ENCODE peak calls at places on chromosome 10, in nine cellular contexts. X is cardiac muscle cell, N is SK-N-SH, J is sigmoid colon, P is brain microvascular endothelial cell, H is AG04450, U is H9, D is colonic mucosa, O is esophagus squamous epithelium. W is an unnamed sample.

GRCh38 chr10:5971886-5972285 is 5.5 kb downstream of the IL15RA start:
- DNase-seq in X (no peak), N (no peak), J (peak), P (no peak), H (no peak), U (no peak), D (peak), O (no peak), W (no peak)

GRCh38 chr10:101848894-101849351 is 5.3 kb upstream of the KCNIP2 start:
- DNase-seq in X (no peak), N (no peak), J (no peak), P (no peak), H (no peak), U (peak), D (no peak), O (no peak), W (no peak)

GRCh38 chr10:24277771-24278518 is 69.0 kb downstream of the KIAA1217 start:
- DNase-seq in X (no peak), N (no peak), J (no peak), P (no peak), H (no peak), U (no peak), D (no peak), O (no peak), W (no peak)

GRCh38 chr10:1625079-1625478 is 112.2 kb downstream of the ADARB2 start:
- DNase-seq in X (no peak), N (no peak), J (peak), P (no peak), H (no peak), U (no peak), D (no peak), O (no peak), W (no peak)

GRCh38 chr10:103716206-103717160 is 138.9 kb downstream of the SH3PXD2A start:
- DNase-seq in X (no peak), N (no peak), J (no peak), P (no peak), H (no peak), U (no peak), D (peak), O (no peak), W (peak)

GRCh38 chr10:51620131-51620530 is 79.3 kb downstream of the CSTF2T start:
- DNase-seq in X (no peak), N (no peak), J (no peak), P (no peak), H (no peak), U (no peak), D (no peak), O (no peak), W (no peak)

GRCh38 chr10:131700506-131700905 is 200.3 kb upstream of the PPP2R2D start:
- DNase-seq in X (no peak), N (no peak), J (no peak), P (no peak), H (no peak), U (no peak), D (no peak), O (no peak), W (no peak)

GRCh38 chr10:87596351-87596750 is 63.3 kb upstream of the PAPSS2 start:
- DNase-seq in X (no peak), N (no peak), J (no peak), P (no peak), H (no peak), U (no peak), D (no peak), O (no peak), W (no peak)

GRCh38 chr10:46234431-46235060 is 52.3 kb upstream of the ANTXRL start:
- DNase-seq in X (no peak), N (no peak), J (peak), P (no peak), H (no peak), U (peak), D (no peak), O (no peak), W (no peak)

GRCh38 chr10:6187278-6187677 is 15.5 kb upstream of the PFKFB3 start:
- DNase-seq in X (no peak), N (no peak), J (no peak), P (no peak), H (no peak), U (no peak), D (no peak), O (no peak), W (no peak)

GRCh38 chr10:122140941-122141623 is 130.0 kb upstream of the BTBD16 start:
- DNase-seq in X (no peak), N (no peak), J (peak), P (peak), H (peak), U (no peak), D (peak), O (no peak), W (peak)

GRCh38 chr10:98848361-98848760 is 387.3 kb downstream of the HPSE2 start:
- DNase-seq in X (no peak), N (no peak), J (no peak), P (no peak), H (no peak), U (no peak), D (no peak), O (no peak), W (no peak)

GRCh38 chr10:99560277-99561126 is 27.8 kb downstream of the NKX2-3 start:
- DNase-seq in X (peak), N (peak), J (peak), P (peak), H (no peak), U (peak), D (peak), O (no peak), W (peak)

GRCh38 chr10:116829711-116830110 is 19.6 kb upstream of the ENO4 start:
- DNase-seq in X (no peak), N (no peak), J (no peak), P (no peak), H (no peak), U (no peak), D (no peak), O (no peak), W (no peak)

GRCh38 chr10:112722758-112723157 is 227.3 kb upstream of the TCF7L2 start:
- DNase-seq in X (no peak), N (no peak), J (no peak), P (no peak), H (no peak), U (no peak), D (no peak), O (no peak), W (no peak)

GRCh38 chr10:63634488-63635090 is 113.4 kb downstream of the REEP3 start:
- DNase-seq in X (no peak), N (no peak), J (no peak), P (no peak), H (no peak), U (no peak), D (no peak), O (no peak), W (no peak)

GRCh38 chr10:79502561-79503309 is 9.6 kb upstream of the EIF5AL1 start:
- DNase-seq in X (peak), N (peak), J (no peak), P (no peak), H (no peak), U (peak), D (no peak), O (no peak), W (no peak)

GRCh38 chr10:132690821-132691610 is 94.9 kb downstream of the NKX6-2 start:
- DNase-seq in X (no peak), N (no peak), J (peak), P (no peak), H (no peak), U (peak), D (no peak), O (no peak), W (no peak)

GRCh38 chr10:11849908-11850307 is 26.8 kb downstream of the PROSER2 start:
- DNase-seq in X (no peak), N (no peak), J (no peak), P (no peak), H (no peak), U (no peak), D (no peak), O (no peak), W (no peak)

GRCh38 chr10:5464521-5464920 is 34.8 kb downstream of the CALML5 start:
- DNase-seq in X (no peak), N (no peak), J (no peak), P (no peak), H (no peak), U (no peak), D (peak), O (no peak), W (no peak)

GRCh38 chr10:62805139-62806092 is 896 bp downstream of the ADO start:
- DNase-seq in X (peak), N (peak), J (peak), P (peak), H (no peak), U (peak), D (peak), O (no peak), W (peak)

GRCh38 chr10:126017961-126018560 is 121.7 kb downstream of the FANK1 start:
- DNase-seq in X (no peak), N (no peak), J (no peak), P (peak), H (peak), U (no peak), D (no peak), O (no peak), W (no peak)

GRCh38 chr10:51747211-51747610 is 47.8 kb upstream of the CSTF2T start:
- DNase-seq in X (no peak), N (no peak), J (no peak), P (no peak), H (no peak), U (no peak), D (no peak), O (no peak), W (no peak)

GRCh38 chr10:13347235-13348156 is 597 bp downstream of the SEPHS1 start:
- DNase-seq in X (peak), N (peak), J (peak), P (peak), H (no peak), U (no peak), D (peak), O (no peak), W (peak)

GRCh38 chr10:63105811-63106755 is 27.0 kb upstream of the NRBF2 start:
- DNase-seq in X (no peak), N (no peak), J (no peak), P (peak), H (no peak), U (no peak), D (peak), O (no peak), W (no peak)

GRCh38 chr10:10204415-10204814 is 813.3 kb upstream of the CELF2 start:
- DNase-seq in X (no peak), N (no peak), J (no peak), P (no peak), H (no peak), U (no peak), D (no peak), O (no peak), W (no peak)

GRCh38 chr10:88110355-88110754 is 246.9 kb downstream of the PTEN start:
- DNase-seq in X (no peak), N (no peak), J (no peak), P (peak), H (no peak), U (no peak), D (no peak), O (no peak), W (peak)

GRCh38 chr10:80541144-80541750 is 3.5 kb downstream of the SH2D4B start:
- DNase-seq in X (no peak), N (no peak), J (peak), P (no peak), H (no peak), U (no peak), D (peak), O (no peak), W (no peak)

GRCh38 chr10:8315619-8316021 is 261.1 kb downstream of the GATA3 start:
- DNase-seq in X (no peak), N (no peak), J (no peak), P (no peak), H (no peak), U (no peak), D (no peak), O (no peak), W (no peak)

GRCh38 chr10:28201666-28202400 is 101.0 kb downstream of the MPP7 start:
- DNase-seq in X (no peak), N (no peak), J (no peak), P (no peak), H (no peak), U (no peak), D (no peak), O (no peak), W (no peak)

GRCh38 chr10:62011558-62011957 is 110.1 kb downstream of the ARID5B start:
- DNase-seq in X (no peak), N (no peak), J (no peak), P (no peak), H (no peak), U (no peak), D (peak), O (no peak), W (no peak)

GRCh38 chr10:127974911-127975310 is 68.0 kb downstream of the PTPRE start:
- DNase-seq in X (no peak), N (no peak), J (no peak), P (no peak), H (no peak), U (peak), D (no peak), O (no peak), W (no peak)

GRCh38 chr10:75475470-75476182 is 44.2 kb downstream of the LRMDA start:
- DNase-seq in X (no peak), N (no peak), J (no peak), P (peak), H (no peak), U (peak), D (no peak), O (no peak), W (no peak)
- TF ChIP-seq CTCF in X (no peak), N (no peak), J (no peak), P (no peak), H (no peak), U (no peak), D (no peak), O (no peak), W (no peak)

DNA sequence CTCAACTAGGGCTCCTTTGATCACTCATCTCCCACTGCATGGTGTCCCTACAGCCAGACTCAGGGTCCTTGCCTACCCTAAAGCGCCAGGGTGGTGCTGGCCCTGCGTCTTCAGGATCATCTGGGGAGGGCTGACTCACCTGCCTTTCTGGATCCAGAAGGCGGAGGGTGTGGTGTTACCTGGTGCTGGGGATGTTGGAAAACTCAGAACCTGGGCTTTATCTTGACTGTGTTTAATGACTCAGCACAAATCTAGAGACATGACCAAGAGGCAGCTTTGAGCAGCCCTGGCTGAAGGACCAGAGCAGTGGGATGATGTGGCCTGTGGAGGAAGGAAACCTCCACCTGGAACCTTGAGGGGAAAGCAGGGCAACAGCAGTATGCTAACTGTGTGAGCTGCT is 96.5 kb downstream of the GRK5 start:
- DNase-seq in X (no peak), N (no peak), J (no peak), P (no peak), H (no peak), U (no peak), D (no peak), O (no peak), W (peak)
- H3K27ac ChIP-seq in X (no peak), N (no peak), J (peak), P (no peak), H (no peak), U (no peak), D (no peak), O (peak), W (no peak)

DNA sequence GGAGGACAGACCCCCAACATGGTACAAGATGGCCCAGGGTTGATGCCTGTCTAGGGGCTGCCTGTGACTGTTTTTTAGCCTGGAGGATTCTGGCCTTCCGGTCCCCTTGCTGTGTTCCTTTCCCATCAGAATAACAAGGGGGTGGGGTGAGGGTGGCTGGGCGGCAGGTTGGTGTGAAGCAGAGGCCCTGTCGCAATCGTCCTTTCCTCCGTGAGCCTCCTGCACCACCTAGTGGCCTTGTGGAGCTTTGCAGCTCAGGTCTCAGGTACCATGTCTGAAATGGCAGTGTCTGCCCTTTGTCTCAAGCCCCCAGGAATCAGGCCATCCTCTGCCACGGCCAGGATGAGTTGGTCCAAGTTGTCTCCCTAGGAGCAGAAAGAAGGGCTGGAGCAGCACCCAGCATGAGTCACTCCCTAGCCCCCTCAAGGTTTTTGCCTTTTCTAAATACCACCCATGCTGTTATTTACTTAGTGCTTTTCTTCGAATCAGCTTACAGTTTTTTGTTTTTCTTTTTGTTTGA is 24.2 kb downstream of the TACR2 start:
- DNase-seq in X (peak), N (peak), J (peak), P (peak), H (no peak), U (peak), D (peak), O (no peak), W (peak)
- TF ChIP-seq CTCF in X (peak), N (peak), J (peak), P (peak), H (peak), U (peak), D (peak), O (peak), W (peak)

DNA sequence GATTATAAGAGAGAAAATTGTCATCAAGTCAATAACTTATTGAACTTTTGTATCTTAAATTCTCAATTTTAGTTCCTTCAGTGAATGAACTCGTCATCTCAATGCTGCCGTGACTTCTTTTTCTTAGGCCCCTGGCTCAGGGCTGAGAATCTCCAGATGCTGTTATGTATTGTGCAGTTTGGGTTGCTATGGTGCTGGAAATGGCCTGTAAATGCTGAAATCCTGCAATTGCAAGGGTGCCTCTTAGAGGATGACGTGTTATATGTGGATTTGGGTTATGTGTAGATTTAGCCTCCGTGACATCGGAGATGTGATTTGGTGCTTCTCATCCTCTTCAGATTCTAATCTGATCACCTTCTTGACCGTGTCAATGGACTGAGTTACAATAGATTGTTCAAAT is 55.7 kb upstream of the ZRANB1 start:
- DNase-seq in X (no peak), N (no peak), J (no peak), P (no peak), H (no peak), U (no peak), D (no peak), O (no peak), W (no peak)
- H3K27ac ChIP-seq in X (no peak), N (no peak), J (no peak), P (no peak), H (no peak), U (no peak), D (no peak), O (no peak), W (no peak)

DNA sequence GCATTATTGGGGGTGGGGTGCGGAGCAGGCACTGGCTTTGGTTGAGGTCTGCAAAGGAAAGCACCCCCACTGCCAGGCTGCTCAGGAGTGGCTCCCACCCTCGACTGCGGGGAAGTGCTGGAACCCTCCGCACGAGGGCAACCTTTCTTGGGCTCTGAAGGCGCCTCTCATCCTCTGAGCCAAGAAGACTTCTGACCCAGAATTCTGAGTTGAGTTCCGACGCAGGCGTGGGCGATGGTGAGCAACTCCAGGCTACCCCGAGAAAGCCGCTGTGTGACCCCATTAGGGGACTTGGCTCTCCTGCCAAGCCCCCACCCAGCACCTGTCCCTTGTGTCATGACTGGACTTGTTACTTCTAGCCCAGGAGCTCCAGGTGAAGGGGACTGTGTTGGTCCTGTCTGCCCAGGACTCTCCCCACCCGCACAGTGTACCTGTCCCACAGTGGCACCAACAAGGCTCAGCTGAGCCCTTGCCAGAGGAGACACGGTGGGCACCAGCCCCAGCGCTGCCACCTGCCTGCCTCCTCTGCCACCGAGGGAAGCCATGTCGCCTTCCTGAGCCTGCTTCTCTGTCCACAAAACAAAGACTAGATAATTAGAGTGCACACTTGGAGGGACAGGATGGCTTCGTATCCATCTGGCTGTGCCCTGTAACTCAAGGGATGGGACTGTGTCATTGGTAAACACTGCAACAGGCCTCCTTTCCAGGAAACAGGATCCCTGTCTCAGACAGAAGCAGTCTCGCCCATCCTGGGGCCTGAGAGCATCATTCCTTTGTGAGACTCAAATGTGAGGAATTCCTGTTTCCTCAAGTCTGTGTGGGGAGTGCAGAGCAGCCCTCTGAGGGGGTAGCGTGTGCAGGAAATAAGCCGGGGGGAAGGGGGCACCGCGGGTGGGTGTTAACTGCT is 128.8 kb downstream of the LHPP start:
- DNase-seq in X (no peak), N (no peak), J (peak), P (no peak), H (no peak), U (no peak), D (no peak), O (no peak), W (no peak)
- TF ChIP-seq CTCF in X (no peak), N (no peak), J (no peak), P (peak), H (no peak), U (no peak), D (no peak), O (no peak), W (no peak)

DNA sequence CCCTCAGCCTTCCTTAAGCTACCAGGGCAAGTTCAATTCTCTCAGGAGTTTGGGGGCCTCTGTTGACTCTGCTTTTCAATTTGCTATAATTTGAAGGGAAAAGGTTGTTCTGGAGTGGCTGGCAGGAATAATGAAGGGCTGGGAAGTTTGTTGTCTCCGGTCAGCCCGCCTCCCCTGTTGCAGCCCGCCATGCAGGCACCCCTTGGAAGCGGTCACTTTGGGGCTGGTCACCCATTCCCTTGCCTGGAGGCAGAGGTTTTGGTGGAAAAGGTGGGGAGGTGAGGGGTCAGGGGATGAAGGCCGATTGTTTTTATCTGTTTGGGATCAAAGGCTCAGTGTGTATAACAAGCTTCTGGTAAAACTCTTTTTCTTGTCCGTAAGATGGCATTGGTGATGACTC is 79.1 kb downstream of the GRK5 start:
- DNase-seq in X (no peak), N (no peak), J (no peak), P (no peak), H (no peak), U (no peak), D (no peak), O (no peak), W (no peak)
- H3K27ac ChIP-seq in X (no peak), N (no peak), J (no peak), P (no peak), H (no peak), U (no peak), D (no peak), O (peak), W (no peak)

GRCh38 chr10:97788552-97789442 is 17.0 kb upstream of the SFRP5 start:
- DNase-seq in X (peak), N (peak), J (no peak), P (no peak), H (no peak), U (no peak), D (peak), O (no peak), W (no peak)
- TF ChIP-seq CTCF in X (peak), N (no peak), J (no peak), P (no peak), H (no peak), U (no peak), D (no peak), O (no peak), W (no peak)

W was measured in RWPE1.